ENCODE peak calls at places on chromosomes 7 and 10, in seven cellular contexts. E is thoracic aorta, S is AG04450, Z is progenitor cell of endocrine pancreas, K is hepatocyte, R is anterior cingulate cortex, C is frontal cortex. P is an unnamed sample.

GRCh38 chr10:124122211-124122610 is 28.8 kb upstream of the CHST15 start:
- DNase-seq in R (no peak), Z (no peak), K (no peak), C (no peak), E (no peak), S (no peak), P (no peak)

GRCh38 chr10:23702977-23703414 is 264.1 kb downstream of the OTUD1 start:
- DNase-seq in S (peak; percentile 1), K (peak; percentile 83), C (peak; percentile 20), R (no peak), E (no peak), Z (peak; percentile 40), P (peak; percentile 58)

GRCh38 chr7:151783958-151784575 is 92.8 kb downstream of the PRKAG2 start:
- DNase-seq in Z (no peak), K (no peak), C (no peak), E (no peak), R (no peak), S (no peak), P (no peak)

GRCh38 chr7:139774376-139774775 is 3.4 kb downstream of the HIPK2 start:
- DNase-seq in C (no peak), Z (no peak), K (no peak), E (no peak), S (peak; percentile 33), R (no peak), P (no peak)

GRCh38 chr10:132097609-132098377 is 32.0 kb downstream of the JAKMIP3 start:
- DNase-seq in Z (no peak), K (no peak), R (no peak), S (no peak), C (no peak), E (no peak), P (no peak)

GRCh38 chr7:69847921-69848612 is 249.8 kb downstream of the AUTS2 start:
- DNase-seq in Z (no peak), R (no peak), S (no peak), K (no peak), E (no peak), C (no peak), P (no peak)

GRCh38 chr10:85430991-85431390 is 935.6 kb downstream of the GRID1 start:
- DNase-seq in E (no peak), S (no peak), K (peak; percentile 39), R (no peak), Z (no peak), C (no peak), P (peak; percentile 9)

GRCh38 chr10:101655581-101655980 is 39.4 kb downstream of the FBXW4 start:
- DNase-seq in S (no peak), Z (no peak), K (no peak), R (no peak), E (no peak), C (no peak), P (no peak)

GRCh38 chr10:5466451-5466996 is 32.8 kb downstream of the CALML5 start:
- DNase-seq in K (peak; percentile 93), Z (no peak), S (peak; percentile 68), C (no peak), E (no peak), R (no peak), P (peak; percentile 37)

GRCh38 chr10:126049741-126050140 is 153.4 kb downstream of the FANK1 start:
- DNase-seq in K (no peak), R (no peak), Z (no peak), E (no peak), C (no peak), S (no peak), P (no peak)

GRCh38 chr10:43041422-43042342 is 35.2 kb upstream of the RET start:
- DNase-seq in R (no peak), S (no peak), E (no peak), Z (no peak), K (no peak), C (no peak), P (no peak)

GRCh38 chr10:131205556-131205955 is 106.0 kb downstream of the TCERG1L start:
- DNase-seq in E (no peak), S (no peak), K (no peak), R (no peak), C (no peak), Z (peak; percentile 3), P (no peak)

GRCh38 chr10:46520941-46521340 is 35.5 kb downstream of the GPRIN2 start:
- DNase-seq in E (no peak), K (no peak), S (no peak), R (no peak), Z (no peak), C (no peak), P (no peak)

GRCh38 chr10:129960493-129961273 is 3.4 kb downstream of the EBF3 start:
- DNase-seq in S (no peak), Z (no peak), R (no peak), C (no peak), E (no peak), K (no peak), P (no peak)

GRCh38 chr7:13044309-13044708 is 356.9 kb downstream of the ARL4A start:
- DNase-seq in C (no peak), E (no peak), K (no peak), S (no peak), R (no peak), Z (no peak), P (no peak)

GRCh38 chr10:24390146-24390700 is 181.3 kb downstream of the KIAA1217 start:
- DNase-seq in S (no peak), K (no peak), R (no peak), E (no peak), C (no peak), Z (no peak), P (no peak)

GRCh38 chr7:6226194-6226799 is 46.1 kb downstream of the CYTH3 start:
- DNase-seq in R (no peak), C (no peak), S (peak; percentile 82), E (no peak), Z (no peak), K (no peak), P (no peak)